ENCODE peak calls at places on chromosomes 16 and 17, in four cellular contexts. K, N, J and S are unnamed samples. For H3K36me3 and H3K4me1, the result is how much of the 10 kb centered on the place peaks cover.

GRCh38 chr16:9199312-9199711 is 107.9 kb downstream of the HAPSTR1 start:
- DNase-seq in K (no peak), N (no peak), J (no peak), S (no peak)

GRCh38 chr17:69254187-69254586 is 25.6 kb upstream of the ABCA10 start:
- DNase-seq in K (no peak), N (no peak), J (no peak), S (no peak)

GRCh38 chr17:28124962-28125361 is 82.5 kb downstream of the NLK start:
- DNase-seq in K (no peak), N (no peak), J (no peak), S (no peak)

GRCh38 chr17:14222611-14223010 is 14.1 kb downstream of the CDRT15 start:
- DNase-seq in K (no peak), N (no peak), J (no peak), S (no peak)

GRCh38 chr16:25108054-25108453 is 3.5 kb upstream of the LCMT1 start:
- DNase-seq in K (no peak), N (no peak), J (no peak), S (no peak)

GRCh38 chr17:8326591-8327583 is 12.8 kb upstream of the ODF4 start:
- DNase-seq in K (peak), N (no peak), J (peak), S (no peak)

GRCh38 chr17:14427914-14428639 is 127.2 kb downstream of the HS3ST3B1 start:
- DNase-seq in K (no peak), N (no peak), J (no peak), S (no peak)

GRCh38 chr16:22321340-22322001 is 24.3 kb downstream of the POLR3E start:
- DNase-seq in K (peak), N (peak), J (peak), S (peak)

GRCh38 chr16:85570213-85570734 is 42.8 kb upstream of the GSE1 start:
- DNase-seq in K (no peak), N (no peak), J (no peak), S (no peak)

GRCh38 chr17:10210151-10210574 is 11.8 kb upstream of the GAS7 start:
- DNase-seq in K (peak), N (peak), J (peak), S (no peak)

GRCh38 chr17:50950002-50950877 is 84.1 kb upstream of the TOB1 start:
- DNase-seq in K (peak), N (peak), J (peak), S (peak)

GRCh38 chr16:52512297-52512987 is 34.5 kb downstream of the TOX3 start:
- DNase-seq in K (no peak), N (no peak), J (no peak), S (no peak)

GRCh38 chr17:27544350-27545131 is 86.4 kb upstream of the LGALS9 start:
- DNase-seq in K (no peak), N (peak), J (peak), S (no peak)

GRCh38 chr16:74309789-74310781 is 13.5 kb downstream of the PSMD7 start:
- DNase-seq in K (no peak), N (peak), J (peak), S (no peak)

GRCh38 chr16:54077412-54077821 is 209.2 kb downstream of the IRX3 start:
- DNase-seq in K (no peak), N (peak), J (peak), S (no peak)

GRCh38 chr17:76558210-76559095 is 18.6 kb downstream of the PRCD start:
- DNase-seq in K (no peak), N (peak), J (peak), S (no peak)

GRCh38 chr16:82643136-82643535 is 16.4 kb downstream of the CDH13 start:
- DNase-seq in K (no peak), N (no peak), J (no peak), S (no peak)

GRCh38 chr17:57662644-57663308 is 82.3 kb downstream of the CCDC182 start:
- DNase-seq in K (peak), N (peak), J (peak), S (peak)

GRCh38 chr16:75026892-75027391 is 28.1 kb downstream of the ZNRF1 start:
- DNase-seq in K (no peak), N (no peak), J (peak), S (no peak)

GRCh38 chr16:25063865-25064264 is 47.7 kb upstream of the LCMT1 start:
- DNase-seq in K (no peak), N (peak), J (peak), S (no peak)

GRCh38 chr17:65171753-65172152 is 34.6 kb downstream of the RGS9 start:
- DNase-seq in K (no peak), N (no peak), J (no peak), S (no peak)

GRCh38 chr16:79847569-79847968 is 247.0 kb upstream of the MAF start:
- DNase-seq in K (no peak), N (no peak), J (no peak), S (no peak)

GRCh38 chr16:83995756-83996155 is 27.7 kb downstream of the NECAB2 start:
- DNase-seq in K (no peak), N (peak), J (peak), S (no peak)

GRCh38 chr16:4694664-4695451 is 1.5 kb downstream of the NUDT16L1 start:
- DNase-seq in K (peak), N (no peak), J (peak), S (peak)

GRCh38 chr17:67974598-67975066 is 21.6 kb downstream of the C17orf58 start:
- DNase-seq in K (no peak), N (no peak), J (no peak), S (no peak)

GRCh38 chr17:78460176-78460675 is 81.8 kb downstream of the PGS1 start:
- DNase-seq in K (no peak), N (no peak), J (no peak), S (no peak)

GRCh38 chr17:40139566-40140058 is 725 bp upstream of the CASC3 start:
- DNase-seq in K (peak), N (no peak), J (no peak), S (no peak)

GRCh38 chr17:41492771-41493170 is 3.1 kb upstream of the KRT36 start:
- DNase-seq in K (peak), N (peak), J (peak), S (no peak)

GRCh38 chr17:41491476-41491875 is 1.8 kb upstream of the KRT36 start:
- DNase-seq in K (no peak), N (no peak), J (no peak), S (no peak)

GRCh38 chr17:41496803-41497484 is 7.2 kb upstream of the KRT36 start:
- DNase-seq in K (peak), N (peak), J (peak), S (peak)

GRCh38 chr17:41492351-41492750 is 2.6 kb upstream of the KRT36 start:
- DNase-seq in K (peak), N (peak), J (peak), S (no peak)

DNA sequence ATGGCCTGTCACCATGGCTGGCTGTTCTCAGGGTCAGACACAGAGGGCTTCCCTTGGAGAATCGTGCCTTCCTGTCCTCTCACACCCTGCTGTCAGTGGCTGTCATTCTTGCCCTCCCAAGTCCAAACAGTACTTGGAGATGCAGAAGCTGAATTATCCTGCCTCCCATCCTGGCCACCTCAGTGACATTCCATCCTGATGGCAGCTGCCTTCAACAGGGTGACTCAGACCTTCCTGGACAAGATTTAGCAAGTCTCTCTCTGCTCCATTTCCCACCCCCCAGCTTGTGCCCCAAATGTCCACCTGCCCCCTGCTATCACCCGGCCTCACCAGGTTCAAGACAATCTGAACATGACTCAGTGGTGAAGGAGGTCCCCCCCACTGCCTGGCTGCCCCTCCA is 4.8 kb upstream of the KRT36 start:
- DNase-seq in K (no peak), N (peak), J (no peak), S (no peak)
- H3K27ac ChIP-seq in K (no peak), N (no peak), J (no peak), S (no peak)

DNA sequence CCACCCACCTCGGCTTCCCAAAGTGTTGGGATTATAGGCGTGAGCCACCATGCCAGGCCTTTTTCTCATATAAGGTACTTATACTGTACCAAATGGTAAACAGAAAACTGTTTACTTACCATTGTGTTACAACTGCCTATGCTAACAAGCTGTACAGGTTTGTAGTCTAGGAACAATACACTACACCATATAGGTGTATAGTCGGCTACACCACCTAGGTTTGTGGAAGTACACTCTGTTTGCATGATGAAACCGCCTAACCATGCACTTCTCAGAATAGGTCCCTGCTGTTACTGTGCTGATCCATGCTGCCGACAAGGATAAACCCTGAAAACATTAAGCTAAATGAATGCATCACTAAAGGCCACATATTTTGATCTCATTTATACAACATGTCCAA is 18.9 kb downstream of the DNAJA2 start:
- DNase-seq in K (no peak), N (no peak), J (no peak), S (no peak)
- H3K36me3 ChIP-seq in K (under half), N (under half), J (under half), S (under half)

DNA sequence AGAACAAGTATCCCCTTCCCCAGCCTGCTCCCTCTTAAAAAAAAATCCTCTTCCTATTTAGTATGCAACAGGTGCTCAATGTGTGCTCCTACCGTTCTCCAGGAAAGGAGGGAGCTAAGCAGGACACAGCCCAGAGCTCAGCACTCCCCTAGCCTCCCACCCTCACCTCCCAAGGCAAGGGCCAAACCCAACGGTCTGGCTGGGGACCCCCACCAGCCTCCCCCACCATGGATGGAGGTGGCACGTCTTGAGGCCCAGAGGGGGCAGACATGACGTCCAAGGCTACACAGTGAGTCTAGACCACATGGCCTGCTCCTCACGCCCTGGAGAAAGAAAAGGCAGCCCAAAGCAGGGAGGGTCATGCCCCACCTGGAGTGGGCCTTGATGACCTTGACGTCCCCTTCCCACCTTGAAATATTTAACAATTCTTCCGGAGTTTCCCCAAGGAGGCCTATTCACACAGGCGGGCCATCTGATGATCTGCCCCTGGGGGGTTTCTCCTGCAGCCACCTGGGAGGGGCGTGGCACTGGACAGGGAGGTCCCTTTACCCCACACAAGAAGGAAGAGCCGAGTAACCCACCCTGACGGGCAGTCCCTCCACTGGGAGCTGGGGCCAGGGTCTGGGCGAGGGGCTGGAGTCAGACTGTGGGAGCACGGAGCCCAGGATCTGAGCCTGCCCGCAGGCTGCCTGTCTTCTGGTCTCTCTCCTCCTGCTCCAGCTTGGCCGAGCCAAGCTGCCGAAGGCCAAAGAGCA is 89.4 kb upstream of the CBX4 start:
- DNase-seq in K (no peak), N (no peak), J (no peak), S (no peak)
- H3K4me1 ChIP-seq in K (under half), N (under half), J (under half), S (under half)

GRCh38 chr16:30581462-30581861 is 4.0 kb downstream of the ZNF785 start:
- DNase-seq in K (no peak), N (no peak), J (no peak), S (no peak)

GRCh38 chr16:30582611-30583340 is 2.7 kb downstream of the ZNF785 start:
- DNase-seq in K (no peak), N (no peak), J (no peak), S (no peak)

GRCh38 chr16:30588651-30589050 is 3.2 kb upstream of the ZNF785 start:
- DNase-seq in K (no peak), N (no peak), J (no peak), S (no peak)

GRCh38 chr16:30585400-30586191 is at the start of gene ZNF785:
- DNase-seq in K (peak), N (peak), J (peak), S (peak)

DNA sequence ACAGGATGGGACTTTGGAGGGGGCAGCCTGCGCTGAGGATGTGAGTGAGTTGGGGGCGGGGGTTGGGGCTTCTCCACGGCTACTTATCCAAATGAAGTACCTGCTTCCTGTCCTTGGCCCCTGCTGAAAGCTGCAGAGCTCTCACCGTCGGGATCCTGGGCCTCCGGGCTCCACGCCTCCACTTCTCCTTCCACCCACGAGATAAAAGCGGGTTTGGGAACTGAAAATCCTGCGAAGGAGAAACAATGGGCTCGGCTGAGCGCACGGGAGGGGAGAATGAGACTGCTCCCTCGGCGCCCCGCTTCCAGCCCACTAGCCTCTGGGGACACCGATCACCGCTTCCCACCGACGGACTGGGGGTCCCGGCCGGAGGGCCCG is 486 bp downstream of the ZNF785 start:
- DNase-seq in K (no peak), N (no peak), J (no peak), S (no peak)
- H3K27ac ChIP-seq in K (peak), N (peak), J (peak), S (peak)

GRCh38 chr17:1676401-1676800 is 8.3 kb downstream of the PRPF8 start:
- DNase-seq in K (no peak), N (no peak), J (no peak), S (no peak)

GRCh38 chr17:1673041-1673790 is 11.5 kb downstream of the PRPF8 start:
- DNase-seq in K (no peak), N (no peak), J (no peak), S (no peak)
- H3K36me3 ChIP-seq in K (under half), N (half or more), J (half or more), S (half or more)

GRCh38 chr17:81388091-81388611 is 7.1 kb upstream of the BAHCC1 start:
- DNase-seq in K (no peak), N (no peak), J (no peak), S (no peak)

GRCh38 chr17:81386141-81386645 is 9.1 kb upstream of the BAHCC1 start:
- DNase-seq in K (no peak), N (no peak), J (no peak), S (no peak)

GRCh38 chr17:81387235-81388060 is 7.8 kb upstream of the BAHCC1 start:
- DNase-seq in K (no peak), N (peak), J (peak), S (no peak)

GRCh38 chr17:81385320-81386111 is 9.7 kb upstream of the BAHCC1 start:
- DNase-seq in K (peak), N (no peak), J (peak), S (peak)

GRCh38 chr17:81386646-81387234 is 8.5 kb upstream of the BAHCC1 start:
- DNase-seq in K (peak), N (no peak), J (peak), S (no peak)
- H3K4me1 ChIP-seq in K (under half), N (under half), J (half or more), S (under half)

GRCh38 chr16:1561836-1562235 is 28.4 kb downstream of the TMEM204 start:
- DNase-seq in K (no peak), N (no peak), J (no peak), S (no peak)

GRCh38 chr16:1564325-1564724 is 30.9 kb downstream of the TMEM204 start:
- DNase-seq in K (no peak), N (no peak), J (no peak), S (no peak)

GRCh38 chr16:1563786-1564185 is 30.3 kb downstream of the TMEM204 start:
- DNase-seq in K (no peak), N (no peak), J (no peak), S (no peak)

GRCh38 chr16:1567988-1568387 is 34.5 kb downstream of the TMEM204 start:
- DNase-seq in K (no peak), N (no peak), J (no peak), S (no peak)

GRCh38 chr16:1565083-1565805 is 31.8 kb downstream of the TMEM204 start:
- DNase-seq in K (no peak), N (no peak), J (no peak), S (no peak)
- H3K27ac ChIP-seq in K (no peak), N (no peak), J (no peak), S (no peak)